ENCODE peak calls at places on chromosomes 6 and 20, in seven cellular contexts. Q is left ventricle myocardium inferior, H is fibroblast of lung, W is HFF-Myc, P is neural progenitor cell, X is endodermal cell, L is PC-9. F is an unnamed sample.

GRCh38 chr6:158649289-158650143 is at the start of gene SYTL3:
- DNase-seq in W (no peak), X (peak; percentile 31), P (no peak), Q (no peak), H (peak; percentile 88), L (no peak), F (peak; percentile 59)

GRCh38 chr6:12331474-12331873 is 41.3 kb downstream of the EDN1 start:
- DNase-seq in P (no peak), H (no peak), W (no peak), L (no peak), X (no peak), Q (no peak), F (no peak)

GRCh38 chr6:57222684-57223077 is 574 bp upstream of the RAB23 start:
- DNase-seq in W (no peak), P (peak; percentile 21), L (no peak), H (no peak), Q (no peak), X (no peak), F (no peak)

GRCh38 chr6:105468850-105469249 is 66.0 kb upstream of the PREP start:
- DNase-seq in P (no peak), W (no peak), H (no peak), X (no peak), L (no peak), Q (no peak), F (no peak)

GRCh38 chr6:11431455-11431937 is 106.1 kb upstream of the TMEM170B start:
- DNase-seq in P (no peak), Q (no peak), H (no peak), X (no peak), W (no peak), L (no peak), F (no peak)

GRCh38 chr20:31992086-31992485 is 18.2 kb upstream of the CCM2L start:
- DNase-seq in X (no peak), P (no peak), Q (no peak), L (no peak), W (no peak), H (no peak), F (no peak)

GRCh38 chr6:125198285-125199009 is 44.9 kb downstream of the TPD52L1 start:
- DNase-seq in Q (no peak), L (no peak), H (no peak), X (no peak), W (no peak), P (no peak), F (no peak)

GRCh38 chr20:36116813-36117441 is 37.6 kb upstream of the EPB41L1 start:
- DNase-seq in X (no peak), Q (no peak), W (no peak), P (no peak), H (peak; percentile 93), L (no peak), F (peak; percentile 47)

GRCh38 chr6:157597461-157598312 is 216.7 kb downstream of the ZDHHC14 start:
- DNase-seq in Q (peak; percentile 36), W (no peak), H (no peak), L (peak; percentile 42), X (peak; percentile 88), P (peak; percentile 73), F (no peak)

GRCh38 chr6:72865467-72865866 is 243.6 kb downstream of the KCNQ5 start:
- DNase-seq in L (no peak), X (no peak), H (peak; percentile 51), W (no peak), Q (no peak), P (no peak), F (peak; percentile 13)

GRCh38 chr6:3286641-3287171 is 28.0 kb downstream of the PSMG4 start:
- DNase-seq in P (no peak), W (no peak), H (no peak), X (peak; percentile 27), L (no peak), Q (no peak), F (no peak)

GRCh38 chr6:56708810-56709597 is 66.3 kb upstream of the DST start:
- DNase-seq in H (peak; percentile 79), P (peak; percentile 62), X (no peak), L (no peak), W (no peak), Q (no peak), F (no peak)

GRCh38 chr20:17841751-17842191 is 126.8 kb downstream of the SNX5 start:
- DNase-seq in X (no peak), Q (peak; percentile 67), L (no peak), H (peak; percentile 72), W (no peak), P (no peak), F (peak; percentile 53)

GRCh38 chr20:42391807-42392206 is 773.6 kb upstream of the CHD6 start:
- DNase-seq in P (no peak), H (no peak), L (no peak), X (peak; percentile 45), Q (no peak), W (no peak), F (no peak)

GRCh38 chr20:32565735-32566032 is 19.4 kb downstream of the NOL4L start:
- DNase-seq in P (no peak), Q (no peak), W (no peak), X (no peak), H (no peak), L (no peak), F (no peak)

DNA sequence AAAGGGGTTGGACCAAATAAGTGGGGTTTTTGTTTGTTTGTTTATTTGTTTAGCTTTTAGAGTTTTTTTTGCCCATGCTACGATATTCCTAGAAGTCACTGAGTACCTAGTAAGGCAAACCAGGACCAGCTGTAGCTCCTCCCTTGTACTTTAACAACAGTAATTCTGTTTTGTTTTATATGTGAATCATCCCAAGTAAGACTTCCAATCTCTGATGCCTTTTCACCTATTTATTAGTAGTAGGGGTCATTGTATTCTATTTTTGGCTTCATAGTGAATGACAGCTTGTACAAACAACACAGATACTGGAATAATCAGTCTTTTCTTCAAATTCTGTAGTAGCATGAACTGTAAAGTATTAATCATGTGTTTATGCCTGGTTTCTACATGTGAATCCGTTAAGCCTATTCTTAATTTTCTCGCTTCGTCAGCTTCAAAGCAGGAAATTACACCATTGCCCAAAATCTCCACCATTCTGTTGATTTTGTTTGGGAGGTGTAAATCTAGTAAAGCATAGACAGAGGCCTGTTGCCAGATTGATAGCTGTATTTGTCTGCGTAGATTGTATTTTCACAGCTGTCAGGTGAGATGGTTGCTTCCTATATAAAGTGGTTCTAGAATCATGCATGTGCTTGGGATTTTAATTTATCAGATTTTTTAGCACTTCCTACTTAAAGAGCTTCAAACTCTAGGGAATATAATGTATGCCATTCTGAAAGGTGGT is 151.5 kb upstream of the FLRT3 start:
- DNase-seq in H (no peak), L (no peak), P (no peak), W (no peak), Q (no peak), X (no peak), F (no peak)
- H3K4me3 ChIP-seq in H (no peak overlapping the region), L (no peak overlapping the region), P (no peak overlapping the region), W (no peak overlapping the region), Q (no peak overlapping the region), X (no peak overlapping the region), F (no peak overlapping the region)

DNA sequence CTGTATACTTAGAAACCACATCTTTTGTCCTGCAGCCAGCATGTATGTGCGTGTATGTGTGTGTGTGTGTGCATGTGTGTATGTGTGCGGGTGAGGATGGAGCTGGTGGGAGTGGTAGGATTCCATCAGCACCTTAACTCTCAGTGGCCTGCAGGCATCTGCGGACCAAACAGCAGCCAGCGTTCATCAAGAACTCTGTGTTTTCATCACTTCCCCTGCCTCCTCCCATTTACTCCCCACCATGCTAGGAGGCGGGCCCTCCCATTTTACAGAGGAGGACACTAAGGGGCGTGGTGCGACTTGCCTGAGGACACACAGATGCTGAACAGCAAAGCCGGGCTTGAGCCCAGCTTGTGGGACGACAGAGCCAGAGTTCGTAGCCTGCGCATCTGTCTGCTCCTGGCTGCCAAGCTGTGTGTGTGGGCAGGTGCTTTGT is 8.9 kb downstream of the VSTM2L start:
- DNase-seq in W (peak; percentile 26), Q (peak; percentile 66), L (no peak), P (peak; percentile 85), X (peak; percentile 89), H (peak; percentile 43), F (no peak)
- H3K4me3 ChIP-seq in W (no peak overlapping the region), Q (no peak overlapping the region), L (no peak overlapping the region), P (no peak overlapping the region), X (no peak overlapping the region), H (no peak overlapping the region), F (no peak overlapping the region)

GRCh38 chr6:143687604-143688003 is 9.8 kb downstream of the PHACTR2 start:
- DNase-seq in Q (no peak), W (no peak), L (no peak), X (no peak), P (no peak), H (no peak), F (no peak)

GRCh38 chr6:143691155-143691554 is 13.4 kb downstream of the PHACTR2 start:
- DNase-seq in X (no peak), Q (no peak), P (no peak), W (no peak), H (no peak), L (no peak), F (no peak)

GRCh38 chr6:143689852-143690251 is 12.1 kb downstream of the PHACTR2 start:
- DNase-seq in W (no peak), P (no peak), X (no peak), Q (no peak), H (peak; percentile 79), L (peak; percentile 69), F (no peak)

GRCh38 chr6:143685653-143686052 is 7.9 kb downstream of the PHACTR2 start:
- DNase-seq in Q (no peak), H (no peak), W (no peak), X (no peak), P (no peak), L (no peak), F (no peak)

DNA sequence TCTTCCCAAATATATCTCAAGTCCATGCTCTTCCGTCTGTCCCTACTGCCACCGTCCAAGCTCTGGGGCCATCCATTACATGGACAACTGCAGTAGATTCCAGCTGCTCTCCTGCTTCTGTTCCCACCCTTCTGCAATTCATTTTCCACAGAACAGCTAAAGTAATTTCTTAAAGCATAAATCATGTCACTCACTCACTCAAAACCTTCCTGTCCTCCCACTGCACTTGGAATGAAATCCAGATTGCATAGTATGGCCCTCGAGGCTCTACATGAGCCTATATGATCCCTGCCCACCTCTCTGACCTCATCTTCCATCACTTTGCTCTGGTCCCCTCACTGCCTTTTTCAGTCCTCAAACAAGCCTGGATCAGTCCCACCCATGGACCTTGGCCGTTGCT is 10.9 kb downstream of the PHACTR2 start:
- DNase-seq in H (no peak), L (no peak), X (no peak), P (no peak), Q (no peak), W (no peak), F (no peak)
- H3K4me3 ChIP-seq in H (no peak overlapping the region), L (no peak overlapping the region), X (no peak overlapping the region), P (no peak overlapping the region), Q (no peak overlapping the region), W (no peak overlapping the region), F (no peak overlapping the region)

GRCh38 chr20:47357296-47358051 is 975 bp upstream of the ZMYND8 start:
- DNase-seq in L (peak; percentile 94), W (peak; percentile 90), H (peak; percentile 90), P (peak; percentile 80), X (peak; percentile 94), Q (peak; percentile 78), F (peak; percentile 91)

GRCh38 chr20:47359533-47360206 is 3.2 kb upstream of the ZMYND8 start:
- DNase-seq in P (no peak), H (no peak), W (no peak), Q (no peak), L (no peak), X (no peak), F (no peak)

GRCh38 chr20:47358052-47358671 is 1.7 kb upstream of the ZMYND8 start:
- DNase-seq in Q (no peak), X (no peak), W (no peak), P (no peak), L (no peak), H (no peak), F (no peak)

GRCh38 chr20:47360207-47360488 is 3.6 kb upstream of the ZMYND8 start:
- DNase-seq in Q (no peak), H (peak; percentile 44), L (peak; percentile 68), X (no peak), P (no peak), W (no peak), F (peak; percentile 72)

GRCh38 chr20:47358672-47359532 is 2.4 kb upstream of the ZMYND8 start:
- DNase-seq in H (peak; percentile 94), L (peak; percentile 92), W (no peak), Q (peak; percentile 64), P (peak; percentile 85), X (peak; percentile 85), F (peak; percentile 89)
- H3K4me3 ChIP-seq in H (peak overlapping the region; percentile 9), L (peak overlapping the region; percentile 60), W (peak overlapping the region; percentile 32), Q (peak overlapping the region; percentile 56), P (no peak overlapping the region), X (no peak overlapping the region), F (peak overlapping the region; percentile 13)